ENCODE peak calls at places on chromosome 15, in six cellular contexts. One of them, this sample, is unnamed.
A peak's percentile ranks its signal among the peaks of the same experiment; 100 is the strongest.

GRCh38 chr15:52208306-52208946 is 17.2 kb upstream of the GNB5 start:
- DNase-seq in BJ: no peak
- DNase-seq in GM04504: peak; percentile 41
- DNase-seq in endodermal cell: peak; percentile 95
- DNase-seq in ACHN: peak; percentile 68
- DNase-seq in endothelial cell: peak; percentile 84
- DNase-seq in this sample: no peak

GRCh38 chr15:73888224-73889041 is 15.1 kb downstream of the TBC1D21 start:
- DNase-seq in BJ: no peak
- DNase-seq in GM04504: no peak
- DNase-seq in endodermal cell: peak; percentile 17
- DNase-seq in ACHN: no peak
- DNase-seq in endothelial cell: no peak
- DNase-seq in this sample: no peak

GRCh38 chr15:62071711-62072308 is 5.0 kb downstream of the C2CD4A start:
- DNase-seq in BJ: no peak
- DNase-seq in GM04504: no peak
- DNase-seq in endodermal cell: no peak
- DNase-seq in ACHN: peak; percentile 52
- DNase-seq in endothelial cell: no peak
- DNase-seq in this sample: no peak

GRCh38 chr15:40846846-40847224 is 3.0 kb downstream of the SPINT1 start:
- DNase-seq in BJ: no peak
- DNase-seq in GM04504: no peak
- DNase-seq in endodermal cell: no peak
- DNase-seq in ACHN: no peak
- DNase-seq in endothelial cell: no peak
- DNase-seq in this sample: no peak

GRCh38 chr15:67125589-67126502 is 60.4 kb downstream of the SMAD3 start:
- DNase-seq in BJ: peak; percentile 96
- DNase-seq in GM04504: peak; percentile 99
- DNase-seq in endodermal cell: no peak
- DNase-seq in ACHN: peak; percentile 84
- DNase-seq in endothelial cell: no peak
- DNase-seq in this sample: no peak

GRCh38 chr15:35673093-35673573 is 127.2 kb upstream of the DPH6 start:
- DNase-seq in BJ: no peak
- DNase-seq in GM04504: no peak
- DNase-seq in endodermal cell: no peak
- DNase-seq in ACHN: no peak
- DNase-seq in endothelial cell: peak; percentile 44
- DNase-seq in this sample: no peak

GRCh38 chr15:63329567-63330350 is 51.9 kb downstream of the CA12 start:
- DNase-seq in BJ: no peak
- DNase-seq in GM04504: no peak
- DNase-seq in endodermal cell: no peak
- DNase-seq in ACHN: no peak
- DNase-seq in endothelial cell: no peak
- DNase-seq in this sample: no peak

GRCh38 chr15:88630141-88630721 is 8.6 kb upstream of the ISG20 start:
- DNase-seq in BJ: no peak
- DNase-seq in GM04504: no peak
- DNase-seq in endodermal cell: peak; percentile 82
- DNase-seq in ACHN: no peak
- DNase-seq in endothelial cell: no peak
- DNase-seq in this sample: no peak